ENCODE peak calls at places on chromosomes 1 and 21, in ten cellular contexts. T is fibroblast of the aortic adventitia; Y is KG1; I is stimulated activated CD4-positive, alpha-beta T cell treated with anti-CD3 and anti-CD28 coated beads, Interleukin-12 subunit alpha, Interleukin-12 subunit beta, amount 100 ng/mL, for 4 hours; X is GM13977; S is brain microvascular endothelial cell; J is activated CD8-positive, alpha-beta memory T cell treated with anti-CD3 and anti-CD28 coated beads for 1 hour; B is NCI-H524 treated with DMSO at 0.1 percent for 48 hours; R is ELR; C is activated CD4-positive, alpha-beta T cell treated with anti-CD3 and anti-CD28 coated beads, Interleukin-2, amount 50 U/mL, for 48 hours. E is an unnamed sample.

GRCh38 chr1:31154000-31154631 is 85.6 kb downstream of the NKAIN1 start:
- DNase-seq in C (no peak), B (no peak), Y (no peak), S (no peak), R (peak; percentile 20), X (no peak), J (no peak), I (no peak), T (peak; percentile 61), E (no peak)

GRCh38 chr21:35637431-35637830 is 422.9 kb downstream of the SETD4 start:
- DNase-seq in X (no peak), S (peak; percentile 66), C (no peak), J (no peak), R (peak; percentile 38), T (peak; percentile 83), Y (no peak), B (no peak), I (no peak), E (no peak)

GRCh38 chr1:9355503-9355902 is 62.8 kb downstream of the SPSB1 start:
- DNase-seq in S (no peak), B (no peak), J (no peak), Y (no peak), X (no peak), I (no peak), T (no peak), R (no peak), C (no peak), E (no peak)

GRCh38 chr1:228366851-228367741 is 39.5 kb downstream of the TRIM11 start:
- DNase-seq in T (no peak), R (no peak), S (no peak), B (no peak), Y (no peak), X (no peak), I (no peak), C (no peak), J (no peak), E (no peak)

GRCh38 chr21:17947546-17947945 is 128.4 kb upstream of the C21orf91 start:
- DNase-seq in I (no peak), Y (no peak), B (no peak), J (no peak), T (no peak), X (no peak), R (no peak), S (no peak), C (no peak), E (no peak)

GRCh38 chr1:118340928-118341905 is 156.2 kb upstream of the SPAG17 start:
- DNase-seq in Y (no peak), T (no peak), S (no peak), I (no peak), X (no peak), C (no peak), B (no peak), R (no peak), J (no peak), E (no peak)

GRCh38 chr1:233440952-233441401 is 113.5 kb downstream of the MAP3K21 start:
- DNase-seq in R (peak; percentile 65), B (no peak), S (peak; percentile 43), C (peak; percentile 7), J (no peak), I (no peak), T (peak; percentile 79), Y (peak; percentile 5), X (peak; percentile 48), E (peak; percentile 62)

GRCh38 chr1:241518447-241519307 is 878 bp downstream of the FH start:
- DNase-seq in T (peak; percentile 31), R (peak; percentile 39), I (peak; percentile 28), S (peak; percentile 18), X (peak; percentile 5), Y (no peak), B (no peak), C (peak; percentile 26), J (no peak), E (no peak)

GRCh38 chr1:33099290-33100118 is 18.6 kb downstream of the AZIN2 start:
- DNase-seq in Y (peak; percentile 83), B (no peak), C (peak; percentile 74), J (peak; percentile 40), S (peak; percentile 100), I (peak; percentile 38), X (peak; percentile 39), R (peak; percentile 100), T (peak; percentile 100), E (no peak)

GRCh38 chr1:151213560-151213959 is 15.2 kb downstream of the PIP5K1A start:
- DNase-seq in T (peak; percentile 35), C (no peak), R (no peak), B (no peak), J (no peak), Y (no peak), I (no peak), X (no peak), S (no peak), E (no peak)

GRCh38 chr1:225891229-225891972 is 2.5 kb upstream of the LEFTY1 start:
- DNase-seq in C (no peak), J (no peak), B (no peak), Y (no peak), I (no peak), T (no peak), R (no peak), X (no peak), S (no peak), E (no peak)

GRCh38 chr1:23638188-23638619 is 53.4 kb upstream of the RPL11 start:
- DNase-seq in B (no peak), I (no peak), Y (no peak), T (no peak), S (no peak), J (no peak), X (no peak), C (no peak), R (no peak), E (no peak)

GRCh38 chr1:35031103-35031452 is 667 bp downstream of the ZMYM6 start:
- DNase-seq in C (peak; percentile 37), B (no peak), J (peak; percentile 11), T (peak; percentile 56), X (peak; percentile 44), I (peak; percentile 33), Y (no peak), R (peak; percentile 75), S (peak; percentile 43), E (no peak)

GRCh38 chr1:119766374-119766794 is 2.3 kb downstream of the HMGCS2 start:
- DNase-seq in S (no peak), Y (no peak), I (no peak), B (no peak), J (no peak), X (no peak), T (peak; percentile 9), C (no peak), R (no peak), E (no peak)

GRCh38 chr1:160400284-160400645 is at the start of gene VANGL2:
- DNase-seq in X (peak; percentile 76), S (peak; percentile 29), R (no peak), Y (no peak), C (peak; percentile 39), B (no peak), I (peak; percentile 45), T (no peak), J (peak; percentile 29), E (peak; percentile 35)

GRCh38 chr1:8663915-8664331 is 153.5 kb downstream of the RERE start:
- DNase-seq in I (no peak), Y (no peak), T (peak; percentile 64), B (no peak), X (peak; percentile 38), S (no peak), R (no peak), J (no peak), C (no peak), E (no peak)

GRCh38 chr1:152001631-152002584 is 8.2 kb upstream of the S100A10 start:
- DNase-seq in T (peak; percentile 99), C (peak; percentile 83), S (peak; percentile 97), Y (peak; percentile 61), R (peak; percentile 96), X (peak; percentile 43), B (no peak), I (peak; percentile 72), J (peak; percentile 58), E (no peak)

E was measured in cerebellar nuclear complex.